ENCODE peak calls at places on chromosomes 12 and 14, in five cellular contexts. B, G, K, E and O are unnamed samples.

GRCh38 chr14:22976620-22977433 is 5.5 kb downstream of the AJUBA start:
- DNase-seq in B (no peak), G (peak), K (peak), E (peak), O (no peak)

GRCh38 chr12:422526-422925 is 21.1 kb downstream of the CCDC77 start:
- DNase-seq in B (no peak), G (no peak), K (no peak), E (no peak), O (no peak)

GRCh38 chr14:60812987-60813386 is 78.4 kb downstream of the MNAT1 start:
- DNase-seq in B (no peak), G (no peak), K (no peak), E (no peak), O (no peak)

GRCh38 chr14:29627141-29627540 is 300.5 kb downstream of the PRKD1 start:
- DNase-seq in B (no peak), G (peak), K (no peak), E (peak), O (no peak)

GRCh38 chr12:58310368-58310767 is 369.0 kb downstream of the ATP23 start:
- DNase-seq in B (no peak), G (peak), K (peak), E (no peak), O (no peak)

GRCh38 chr14:94388896-94389469 is 581 bp upstream of the SERPINA1 start:
- DNase-seq in B (no peak), G (no peak), K (no peak), E (no peak), O (no peak)

GRCh38 chr12:60630796-60631195 is 1035.0 kb downstream of the SLC16A7 start:
- DNase-seq in B (no peak), G (no peak), K (no peak), E (no peak), O (no peak)

GRCh38 chr14:61765225-61765943 is 3.2 kb downstream of the SNAPC1 start:
- DNase-seq in B (no peak), G (no peak), K (no peak), E (peak), O (no peak)

GRCh38 chr12:92802906-92803305 is 100.1 kb downstream of the PLEKHG7 start:
- DNase-seq in B (no peak), G (no peak), K (no peak), E (no peak), O (no peak)

GRCh38 chr12:122837306-122838265 is 2.3 kb downstream of the HIP1R start:
- DNase-seq in B (no peak), G (no peak), K (no peak), E (no peak), O (no peak)

GRCh38 chr14:104871656-104872468 is 6.8 kb downstream of the CEP170B start:
- DNase-seq in B (no peak), G (no peak), K (no peak), E (no peak), O (no peak)

GRCh38 chr14:32303865-32304264 is 25.2 kb upstream of the AKAP6 start:
- DNase-seq in B (no peak), G (no peak), K (no peak), E (no peak), O (no peak)

GRCh38 chr12:18951219-18951618 is 178.3 kb upstream of the PLEKHA5 start:
- DNase-seq in B (no peak), G (no peak), K (no peak), E (peak), O (no peak)

GRCh38 chr12:6205761-6206160 is 5.6 kb downstream of the CD9 start:
- DNase-seq in B (no peak), G (no peak), K (no peak), E (no peak), O (no peak)
- H2BK5ac ChIP-seq in B (no peak), G (no peak), K (no peak), E (peak), O (no peak)

DNA sequence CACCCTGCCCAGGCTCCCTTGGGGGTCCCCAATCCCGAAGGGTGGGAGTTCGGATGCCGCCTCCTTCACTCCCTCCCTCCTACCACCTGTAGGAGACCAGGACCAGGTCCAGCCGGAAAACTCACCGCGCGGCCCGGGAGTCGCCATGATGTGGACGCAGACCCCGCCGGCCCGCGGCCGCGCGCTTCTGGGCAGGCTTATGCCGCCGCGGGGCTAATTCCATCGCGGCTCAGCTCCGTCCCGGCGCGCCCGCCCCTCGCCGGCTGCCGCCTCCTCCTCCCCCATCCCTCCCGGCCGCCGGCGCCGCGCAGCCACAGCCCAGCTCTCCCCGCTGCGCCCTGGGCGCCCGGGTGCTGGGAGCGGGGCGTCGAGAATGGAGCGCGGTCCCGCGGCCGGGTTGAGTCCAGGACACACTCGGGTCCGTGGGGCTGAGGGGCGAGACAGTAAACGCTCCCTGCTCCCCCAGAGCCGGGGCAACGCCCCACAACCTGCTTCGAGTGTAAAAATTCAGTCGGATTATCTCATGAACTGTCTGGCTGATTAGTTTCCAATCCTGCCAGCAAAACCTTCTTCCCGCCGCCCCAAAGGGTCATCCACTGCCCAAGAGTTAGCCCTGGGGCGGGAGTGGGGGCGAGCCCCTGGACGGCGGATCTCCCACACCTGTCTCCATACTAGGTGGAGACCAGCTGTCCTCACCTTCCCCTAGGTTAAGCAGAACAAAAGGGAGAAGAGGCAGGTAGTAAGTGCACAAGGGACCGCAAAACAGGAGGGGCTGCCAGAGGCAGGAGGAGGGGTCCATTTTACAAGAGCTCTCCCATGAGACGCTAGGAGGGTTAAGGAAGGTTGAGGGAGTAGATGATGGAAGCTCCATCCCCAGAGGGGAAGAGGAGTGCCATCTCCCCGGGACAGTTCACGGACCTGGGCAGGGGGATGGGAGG is at the start of gene ANO2:
- DNase-seq in B (peak), G (no peak), K (peak), E (peak), O (peak)
- H2BK15ac ChIP-seq in B (no peak), G (no peak), K (no peak), E (no peak), O (peak)

GRCh38 chr12:28555729-28556128 is 365.5 kb downstream of the CCDC91 start:
- DNase-seq in B (no peak), G (no peak), K (no peak), E (no peak), O (no peak)

GRCh38 chr12:28558232-28558631 is 368.0 kb downstream of the CCDC91 start:
- DNase-seq in B (no peak), G (no peak), K (no peak), E (no peak), O (no peak)

GRCh38 chr12:28550757-28551381 is 360.6 kb downstream of the CCDC91 start:
- DNase-seq in B (no peak), G (peak), K (peak), E (peak), O (no peak)

DNA sequence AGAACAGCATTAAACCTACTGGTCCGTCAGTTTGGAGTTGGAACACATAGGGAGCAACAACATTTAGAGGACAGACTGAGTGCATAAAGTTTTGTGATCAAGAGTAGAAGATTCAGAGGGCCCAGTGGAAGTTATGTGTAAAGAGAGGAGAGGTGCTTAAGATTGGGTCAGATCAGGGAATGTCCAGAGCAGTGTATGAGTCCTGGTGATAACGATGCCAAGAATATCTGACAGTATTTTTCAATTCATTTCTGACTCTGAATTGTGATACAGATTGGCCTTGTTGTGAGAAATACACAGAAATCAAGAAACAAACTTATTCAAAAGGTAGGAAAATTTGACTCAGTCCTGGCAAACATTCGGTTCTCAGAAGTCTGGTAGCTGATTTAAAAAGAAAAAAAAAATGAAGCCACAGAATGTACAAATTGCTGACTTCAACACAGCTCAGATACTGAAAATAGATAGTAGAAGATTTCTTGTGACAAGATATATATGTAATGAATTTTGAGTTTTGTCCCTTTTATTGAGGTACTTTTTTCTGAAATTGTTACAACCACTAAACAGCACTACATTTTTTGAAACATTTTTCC is 362.3 kb downstream of the CCDC91 start:
- DNase-seq in B (no peak), G (no peak), K (no peak), E (no peak), O (no peak)
- H2BK120ac ChIP-seq in B (no peak), G (peak), K (no peak), E (no peak), O (no peak)

DNA sequence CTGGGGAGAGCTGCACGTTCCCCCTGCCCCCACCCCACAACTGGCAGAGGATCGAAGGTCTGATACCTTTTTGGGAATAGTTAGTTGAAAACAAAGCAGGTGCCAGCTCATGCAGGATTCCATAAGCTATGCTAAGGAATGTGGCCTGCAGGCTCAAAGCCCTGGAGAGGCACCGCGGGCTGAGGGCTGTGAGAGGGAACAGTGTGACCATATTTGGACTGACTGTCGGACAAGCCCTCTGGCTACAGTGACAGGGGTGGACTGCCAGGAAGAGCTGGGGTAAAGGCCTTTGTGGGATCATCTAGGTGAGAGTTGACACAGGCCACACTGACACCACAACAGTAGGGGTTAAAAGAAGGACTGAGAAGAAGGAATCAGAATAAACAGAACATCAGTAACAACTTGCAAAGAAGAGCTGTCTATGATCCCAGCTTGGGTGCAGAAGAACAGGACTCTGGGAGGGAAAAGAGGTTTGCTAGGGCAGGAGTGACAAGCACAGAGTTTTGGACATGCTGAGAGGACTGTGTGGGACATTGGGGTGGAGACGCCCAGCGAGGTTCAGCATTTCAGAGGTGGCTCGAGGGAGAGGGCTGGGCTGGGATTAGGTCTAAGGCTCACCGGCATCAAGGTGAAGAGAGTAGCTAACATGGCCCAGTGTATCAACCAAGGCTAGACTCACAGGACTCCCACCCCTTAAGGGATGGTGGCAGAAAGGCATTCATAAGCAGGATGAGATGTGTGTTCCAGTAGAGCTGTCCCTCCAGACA is 54.5 kb downstream of the ACTN1 start:
- DNase-seq in B (no peak), G (no peak), K (peak), E (peak), O (no peak)
- H2BK5ac ChIP-seq in B (no peak), G (peak), K (no peak), E (no peak), O (no peak)

DNA sequence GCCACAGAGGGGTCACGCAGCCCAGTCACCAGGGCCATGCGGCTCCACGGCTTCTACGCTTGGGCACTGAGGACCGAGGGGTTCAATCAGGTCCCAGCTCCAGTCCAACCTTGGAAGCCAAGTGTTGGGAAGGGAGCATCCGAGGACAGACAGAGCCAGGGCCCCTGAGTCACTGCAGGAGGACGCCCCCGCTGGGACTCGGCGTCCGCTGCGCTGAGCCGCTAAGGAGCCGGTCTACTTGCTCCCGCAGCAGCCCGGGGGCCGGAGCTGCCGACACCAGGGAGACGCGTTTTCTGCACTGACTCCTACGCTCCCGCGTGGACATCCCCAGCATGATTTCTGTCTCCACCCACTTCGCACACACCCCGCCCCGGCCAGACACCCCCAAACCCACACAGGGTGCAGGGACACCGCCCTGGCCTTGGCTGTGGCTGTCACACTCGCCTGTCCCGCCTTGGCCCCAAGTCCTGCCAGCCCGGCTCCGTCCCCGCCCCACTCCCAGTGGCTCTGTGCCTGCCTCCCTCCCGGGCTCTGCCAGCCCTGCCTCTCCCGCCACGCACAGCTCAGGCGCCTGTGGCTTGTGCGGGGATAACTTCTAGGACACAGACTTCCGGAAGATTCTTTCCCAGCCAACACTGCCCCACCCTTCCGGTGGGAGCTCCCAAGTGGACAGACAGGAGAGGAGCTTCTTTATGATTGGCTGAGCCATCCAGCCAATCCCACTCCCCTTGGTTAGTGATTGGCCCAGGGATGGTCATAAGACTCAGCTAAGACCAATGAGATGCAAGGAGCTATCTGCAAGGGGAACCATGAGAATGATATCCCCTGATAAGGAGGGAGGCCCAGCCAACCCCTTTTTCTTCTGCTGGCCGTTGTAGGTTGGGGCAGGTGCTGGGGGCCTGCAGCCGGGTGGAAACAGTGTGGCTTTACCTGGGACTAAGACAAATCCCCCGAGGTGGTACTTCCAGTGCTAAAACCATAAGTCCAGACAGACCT is 118.9 kb upstream of the SFSWAP start:
- DNase-seq in B (no peak), G (no peak), K (no peak), E (no peak), O (no peak)
- H2BK15ac ChIP-seq in B (no peak), G (no peak), K (no peak), E (no peak), O (no peak)

GRCh38 chr12:124259168-124260066 is 35.5 kb upstream of the RFLNA start:
- DNase-seq in B (no peak), G (no peak), K (peak), E (no peak), O (no peak)
- H2BK120ac ChIP-seq in B (no peak), G (no peak), K (no peak), E (no peak), O (no peak)